ENCODE peak calls at places on chromosomes 6 and 20, in six cellular contexts. V is A549, K is HEK293T, Z is HepG2, T is K562, E is GM12878. P is an unnamed sample.

GRCh38 chr6:138004423-138005287 is 102.6 kb downstream of the PERP start:
- DNase-seq in E (peak), K (peak), Z (peak), V (peak), T (peak), P (peak)

GRCh38 chr6:89526563-89526869 is 93.6 kb downstream of the ANKRD6 start:
- DNase-seq in V (no peak), Z (no peak), T (no peak), E (no peak), K (no peak), P (no peak)

GRCh38 chr6:1849686-1850580 is 240.2 kb downstream of the FOXC1 start:
- DNase-seq in K (no peak), V (no peak), T (no peak), Z (no peak), E (no peak), P (no peak)

GRCh38 chr6:25671652-25672051 is 19.6 kb downstream of the SCGN start:
- DNase-seq in T (no peak), Z (no peak), K (no peak), E (no peak), V (no peak), P (no peak)

GRCh38 chr20:11777861-11778570 is 139.7 kb upstream of the BTBD3 start:
- DNase-seq in Z (no peak), E (no peak), K (no peak), V (no peak), T (no peak), P (peak)

GRCh38 chr6:25436760-25437159 is 157.6 kb downstream of the CARMIL1 start:
- DNase-seq in V (no peak), E (no peak), Z (no peak), T (no peak), K (no peak), P (no peak)

GRCh38 chr6:169963581-169964297 is 212.3 kb downstream of the ERMARD start:
- DNase-seq in Z (no peak), T (no peak), E (no peak), K (no peak), V (no peak), P (no peak)

GRCh38 chr6:27275025-27275956 is 27.8 kb downstream of the PRSS16 start:
- DNase-seq in Z (no peak), E (no peak), V (no peak), K (peak), T (peak), P (no peak)

GRCh38 chr6:398558-399078 is 7.1 kb downstream of the IRF4 start:
- DNase-seq in Z (no peak), T (no peak), V (no peak), E (no peak), K (no peak), P (no peak)

GRCh38 chr6:71419954-71420692 is 131.5 kb downstream of the OGFRL1 start:
- DNase-seq in K (no peak), Z (no peak), T (no peak), V (no peak), E (no peak), P (peak)

GRCh38 chr20:59385461-59385860 is 85.0 kb downstream of the EDN3 start:
- DNase-seq in Z (no peak), E (no peak), V (no peak), T (no peak), K (no peak), P (no peak)

GRCh38 chr6:122063090-122063489 is 336.4 kb upstream of the HSF2 start:
- DNase-seq in Z (no peak), V (no peak), K (peak), E (no peak), T (no peak), P (no peak)

GRCh38 chr6:149897855-149898744 is at the start of gene RAET1E:
- DNase-seq in Z (no peak), E (no peak), K (peak), T (peak), V (no peak), P (no peak)

GRCh38 chr6:44102527-44102926 is 24.7 kb downstream of the MRPL14 start:
- DNase-seq in Z (no peak), K (no peak), E (no peak), T (no peak), V (no peak), P (no peak)

GRCh38 chr6:159988983-159989454 is 20.1 kb downstream of the IGF2R start:
- DNase-seq in K (no peak), Z (no peak), V (no peak), T (peak), E (no peak), P (no peak)

GRCh38 chr6:159992366-159992765 is 23.5 kb downstream of the IGF2R start:
- DNase-seq in E (no peak), K (no peak), Z (no peak), T (no peak), V (no peak), P (no peak)

GRCh38 chr6:159985296-159985940 is 16.5 kb downstream of the IGF2R start:
- DNase-seq in Z (no peak), E (no peak), K (no peak), T (no peak), V (no peak), P (peak)

GRCh38 chr6:159989882-159990480 is 21.1 kb downstream of the IGF2R start:
- DNase-seq in K (no peak), V (no peak), T (no peak), E (no peak), Z (no peak), P (peak)

DNA sequence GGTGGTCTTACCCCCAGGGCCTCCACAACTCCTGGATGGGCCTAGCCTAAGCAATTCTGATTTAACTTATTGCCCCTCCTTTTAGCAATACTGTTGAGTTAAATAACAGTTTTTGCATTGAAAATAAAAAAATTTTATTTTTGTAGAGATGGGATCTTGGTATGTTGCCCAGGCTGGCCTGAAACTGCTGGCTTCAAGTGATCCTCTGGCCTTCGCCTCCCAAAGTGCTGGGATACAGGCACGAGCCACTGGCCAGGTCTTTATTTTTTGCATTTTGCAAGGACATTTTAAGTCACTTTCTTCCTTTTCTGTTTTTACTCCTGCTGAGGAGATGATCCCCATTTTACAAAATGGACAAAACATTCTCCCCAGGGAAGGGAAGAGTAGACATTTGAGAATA is 20.6 kb downstream of the IGF2R start:
- DNase-seq in V (no peak), T (no peak), Z (no peak), E (no peak), K (no peak), P (no peak)
- TF ChIP-seq BHLHE40 in V (no peak), T (no peak), Z (no peak), E (no peak), K (no peak), P (no peak)

GRCh38 chr6:73969982-73970960 is 274.3 kb downstream of the CD109 start:
- DNase-seq in V (peak), K (peak), T (peak), E (no peak), Z (peak), P (peak)
- TF ChIP-seq BHLHE40 in V (no peak), K (no peak), T (no peak), E (no peak), Z (no peak), P (no peak)

GRCh38 chr6:3213334-3213695 is 14.1 kb downstream of the TUBB2B start:
- DNase-seq in K (no peak), V (no peak), E (no peak), T (no peak), Z (no peak), P (no peak)

GRCh38 chr6:3211681-3212080 is 15.8 kb downstream of the TUBB2B start:
- DNase-seq in K (no peak), T (no peak), Z (no peak), V (no peak), E (no peak), P (no peak)

GRCh38 chr6:3212261-3212660 is 15.2 kb downstream of the TUBB2B start:
- DNase-seq in Z (no peak), E (no peak), K (no peak), T (no peak), V (no peak), P (no peak)

GRCh38 chr6:3217286-3217685 is 10.2 kb downstream of the TUBB2B start:
- DNase-seq in V (no peak), Z (no peak), T (no peak), K (no peak), E (no peak), P (no peak)

DNA sequence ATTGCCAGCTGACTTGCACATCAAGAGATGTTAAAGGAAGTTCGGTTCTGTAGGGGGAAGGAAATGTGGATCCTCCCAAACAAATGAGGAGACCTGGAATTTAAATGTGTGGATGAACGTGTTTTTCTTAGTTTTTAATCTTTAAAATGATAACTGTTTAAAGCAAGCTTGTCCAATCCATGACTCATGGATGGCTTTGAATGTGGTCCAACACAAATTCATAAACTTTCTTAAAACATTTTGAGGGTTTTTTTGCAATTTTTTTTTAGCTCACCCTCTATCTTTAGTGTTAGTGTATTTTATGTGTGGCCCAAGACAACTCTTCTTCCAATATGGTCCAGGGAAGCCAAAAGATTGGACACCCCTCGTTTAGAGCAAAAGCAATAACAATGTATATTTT is 12.6 kb downstream of the TUBB2B start:
- DNase-seq in K (no peak), Z (no peak), T (no peak), V (no peak), E (no peak), P (peak)
- TF ChIP-seq BHLHE40 in K (no peak), Z (no peak), T (no peak), V (no peak), E (no peak), P (no peak)

DNA sequence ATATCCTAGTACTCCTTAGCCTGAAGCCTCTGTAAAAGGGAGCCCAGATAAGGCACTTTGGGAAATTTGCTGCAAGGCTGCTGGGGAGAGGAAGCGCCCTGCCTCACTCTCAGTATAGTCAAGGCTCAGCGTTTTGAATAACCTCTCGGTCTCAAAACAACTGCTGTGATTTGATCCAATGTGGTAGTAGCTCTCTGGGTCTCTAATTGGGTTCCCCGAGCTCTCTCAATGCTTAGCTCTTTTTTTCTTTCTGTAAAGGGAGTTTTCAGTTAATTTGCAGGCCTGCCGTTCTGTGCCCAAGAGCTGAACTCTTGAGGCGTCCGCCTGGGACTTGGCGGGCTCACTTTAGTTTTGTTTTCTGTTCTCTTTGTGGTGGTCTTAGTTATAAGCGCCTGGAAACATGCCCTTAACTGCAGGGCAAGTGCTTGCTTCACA is 41.2 kb downstream of the ZHX3 start:
- DNase-seq in K (no peak), Z (no peak), V (no peak), T (no peak), E (no peak), P (no peak)
- TF ChIP-seq BHLHE40 in K (no peak), Z (no peak), V (no peak), T (no peak), E (no peak), P (no peak)

GRCh38 chr6:161021978-161022743 is 30.6 kb downstream of the MAP3K4 start:
- DNase-seq in E (no peak), Z (peak), T (no peak), V (no peak), K (no peak), P (no peak)

GRCh38 chr6:161024364-161024920 is 32.9 kb downstream of the MAP3K4 start:
- DNase-seq in Z (no peak), V (no peak), T (no peak), E (no peak), K (no peak), P (no peak)

GRCh38 chr6:161019324-161019839 is 27.8 kb downstream of the MAP3K4 start:
- DNase-seq in K (no peak), Z (no peak), E (no peak), T (no peak), V (no peak), P (no peak)

GRCh38 chr6:161021543-161021942 is 30.0 kb downstream of the MAP3K4 start:
- DNase-seq in E (no peak), T (no peak), V (no peak), Z (no peak), K (no peak), P (no peak)

GRCh38 chr6:161023316-161023715 is 31.7 kb downstream of the MAP3K4 start:
- DNase-seq in T (no peak), E (no peak), V (no peak), K (no peak), Z (no peak), P (peak)
- TF ChIP-seq BHLHE40 in T (no peak), E (no peak), V (no peak), K (no peak), Z (no peak), P (no peak)

GRCh38 chr20:39112196-39112743 is 150.1 kb downstream of the DHX35 start:
- DNase-seq in Z (peak), K (peak), V (peak), T (peak), E (no peak), P (peak)
- TF ChIP-seq BHLHE40 in Z (peak), K (no peak), V (no peak), T (no peak), E (no peak), P (no peak)

GRCh38 chr20:30815577-30816181 is 441.8 kb upstream of the DEFB115 start:
- DNase-seq in T (no peak), K (no peak), Z (no peak), V (no peak), E (no peak), P (no peak)

GRCh38 chr20:30816182-30816645 is 441.2 kb upstream of the DEFB115 start:
- DNase-seq in V (no peak), K (no peak), E (no peak), T (peak), Z (no peak), P (no peak)

GRCh38 chr20:30812739-30813411 is 444.6 kb upstream of the DEFB115 start:
- DNase-seq in K (no peak), T (no peak), E (no peak), Z (no peak), V (no peak), P (no peak)

GRCh38 chr20:30811896-30812671 is 445.4 kb upstream of the DEFB115 start:
- DNase-seq in T (peak), V (no peak), K (peak), E (peak), Z (no peak), P (peak)
- TF ChIP-seq BHLHE40 in T (no peak), V (no peak), K (no peak), E (no peak), Z (no peak), P (no peak)